ENCODE peak calls at places on chromosomes 2 and 18, in nine cellular contexts. P is mammary epithelial cell, D is kidney epithelial cell, S is foreskin fibroblast, G is GM10248, R is astrocyte of the spinal cord, K is PC-3, O is cardiac muscle cell, Y is A549. Q is an unnamed sample.

GRCh38 chr2:2834105-2834504 is 503.0 kb upstream of the MYT1L start:
- DNase-seq in P (no peak), D (no peak), S (no peak), G (no peak), R (no peak), K (no peak), O (no peak), Y (no peak), Q (no peak)

GRCh38 chr2:241672243-241673188 is 14.1 kb downstream of the DTYMK start:
- DNase-seq in P (peak), D (no peak), S (no peak), G (no peak), R (no peak), K (no peak), O (no peak), Y (no peak), Q (no peak)

GRCh38 chr2:118535171-118535817 is 312.2 kb downstream of the EN1 start:
- DNase-seq in P (no peak), D (no peak), S (no peak), G (no peak), R (no peak), K (peak), O (no peak), Y (no peak), Q (no peak)

GRCh38 chr2:241235396-241235795 is 46.9 kb downstream of the ANO7 start:
- DNase-seq in P (no peak), D (no peak), S (no peak), G (no peak), R (no peak), K (no peak), O (no peak), Y (no peak), Q (no peak)

GRCh38 chr18:12315911-12316310 is 7.9 kb downstream of the TUBB6 start:
- DNase-seq in P (no peak), D (no peak), S (no peak), G (no peak), R (no peak), K (no peak), O (no peak), Y (no peak), Q (no peak)

GRCh38 chr2:66494708-66495107 is 59.8 kb downstream of the MEIS1 start:
- DNase-seq in P (peak), D (peak), S (peak), G (no peak), R (peak), K (peak), O (peak), Y (no peak), Q (no peak)

GRCh38 chr2:119005081-119005480 is 63.1 kb downstream of the MARCO start:
- DNase-seq in P (peak), D (peak), S (no peak), G (no peak), R (no peak), K (peak), O (no peak), Y (no peak), Q (no peak)

GRCh38 chr2:217934321-217935131 is 68.3 kb downstream of the TNS1 start:
- DNase-seq in P (peak), D (peak), S (peak), G (no peak), R (peak), K (peak), O (peak), Y (peak), Q (no peak)

GRCh38 chr18:78558948-78559347 is 420.7 kb upstream of the SALL3 start:
- DNase-seq in P (no peak), D (no peak), S (no peak), G (no peak), R (no peak), K (no peak), O (no peak), Y (no peak), Q (no peak)

GRCh38 chr18:49023938-49024341 is 73.2 kb upstream of the SMAD7 start:
- DNase-seq in P (no peak), D (no peak), S (no peak), G (no peak), R (no peak), K (no peak), O (no peak), Y (no peak), Q (no peak)
- TF ChIP-seq CTCF in P (no peak), D (no peak), S (no peak), G (no peak), R (no peak), K (no peak), O (no peak), Y (no peak), Q (no peak)

GRCh38 chr2:1045109-1045508 is 94.5 kb downstream of the SNTG2 start:
- DNase-seq in P (no peak), D (no peak), S (no peak), G (no peak), R (no peak), K (no peak), O (no peak), Y (no peak), Q (no peak)

GRCh38 chr2:1051075-1051474 is 100.4 kb downstream of the SNTG2 start:
- DNase-seq in P (no peak), D (no peak), S (peak), G (no peak), R (peak), K (peak), O (peak), Y (no peak), Q (no peak)

GRCh38 chr2:1046067-1046466 is 95.4 kb downstream of the SNTG2 start:
- DNase-seq in P (no peak), D (no peak), S (no peak), G (no peak), R (no peak), K (no peak), O (no peak), Y (no peak), Q (no peak)

GRCh38 chr2:1049691-1050090 is 99.0 kb downstream of the SNTG2 start:
- DNase-seq in P (peak), D (no peak), S (peak), G (no peak), R (peak), K (no peak), O (no peak), Y (no peak), Q (no peak)

GRCh38 chr2:1047485-1047884 is 96.8 kb downstream of the SNTG2 start:
- DNase-seq in P (no peak), D (no peak), S (peak), G (no peak), R (peak), K (peak), O (peak), Y (no peak), Q (no peak)
- TF ChIP-seq CTCF in P (peak), D (peak), S (peak), G (no peak), R (no peak), K (peak), O (peak), Y (no peak), Q (no peak)

GRCh38 chr18:36412778-36413177 is 115.3 kb downstream of the FHOD3 start:
- DNase-seq in P (no peak), D (no peak), S (peak), G (no peak), R (peak), K (peak), O (peak), Y (peak), Q (no peak)
- TF ChIP-seq CTCF in P (peak), D (peak), S (peak), G (peak), R (peak), K (peak), O (peak), Y (no peak), Q (peak)

DNA sequence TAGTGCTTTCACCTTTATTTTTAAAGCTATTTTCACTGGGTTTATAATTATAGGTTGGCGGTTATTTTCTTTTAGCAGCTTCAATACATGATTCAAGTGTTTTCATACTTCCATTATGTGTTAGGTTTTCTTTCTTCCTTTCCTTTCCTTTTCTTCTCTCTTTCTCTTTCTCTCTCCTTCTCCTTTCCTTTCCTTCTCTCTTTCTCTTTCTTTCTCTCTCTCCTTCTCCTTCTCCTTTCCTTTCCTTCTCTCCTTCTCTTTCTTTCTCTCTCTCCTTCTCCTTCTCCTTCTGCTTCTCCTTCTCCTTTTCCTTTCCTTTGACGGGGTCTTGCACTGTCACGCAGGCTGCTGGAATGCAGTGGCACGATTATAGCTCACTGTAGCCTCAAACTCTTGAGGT is 36.0 kb downstream of the HAUS1 start:
- DNase-seq in P (no peak), D (no peak), S (no peak), G (no peak), R (no peak), K (no peak), O (no peak), Y (no peak), Q (no peak)
- TF ChIP-seq CTCF in P (no peak), D (no peak), S (no peak), G (no peak), R (no peak), K (no peak), O (no peak), Y (no peak), Q (no peak)

DNA sequence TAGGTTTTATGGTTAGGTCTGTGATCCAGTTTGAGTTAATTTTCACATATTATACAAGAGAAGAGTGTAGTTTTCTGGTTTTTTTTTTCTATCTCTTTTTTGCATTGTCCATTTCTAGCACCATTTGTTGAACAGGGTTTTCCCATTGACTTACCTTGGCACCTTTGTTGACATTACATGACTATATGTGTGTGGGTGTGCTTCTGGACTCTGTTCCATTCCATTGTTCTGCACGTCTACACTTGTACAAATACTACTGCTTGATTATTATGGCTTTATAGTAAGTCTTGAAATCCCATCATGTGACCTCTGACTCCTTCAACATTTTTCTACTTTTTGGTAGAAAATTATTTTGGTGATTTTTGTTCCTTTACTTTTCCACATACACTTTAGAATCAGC is 38.7 kb downstream of the UBE2F start:
- DNase-seq in P (peak), D (no peak), S (no peak), G (no peak), R (no peak), K (no peak), O (no peak), Y (no peak), Q (no peak)
- TF ChIP-seq CTCF in P (no peak), D (no peak), S (no peak), G (no peak), R (no peak), K (no peak), O (no peak), Y (no peak), Q (no peak)

GRCh38 chr2:70748002-70748779 is 19.8 kb downstream of the ADD2 start:
- DNase-seq in P (no peak), D (no peak), S (no peak), G (no peak), R (no peak), K (no peak), O (no peak), Y (no peak), Q (no peak)
- TF ChIP-seq CTCF in P (peak), D (no peak), S (no peak), G (no peak), R (no peak), K (peak), O (no peak), Y (no peak), Q (no peak)

DNA sequence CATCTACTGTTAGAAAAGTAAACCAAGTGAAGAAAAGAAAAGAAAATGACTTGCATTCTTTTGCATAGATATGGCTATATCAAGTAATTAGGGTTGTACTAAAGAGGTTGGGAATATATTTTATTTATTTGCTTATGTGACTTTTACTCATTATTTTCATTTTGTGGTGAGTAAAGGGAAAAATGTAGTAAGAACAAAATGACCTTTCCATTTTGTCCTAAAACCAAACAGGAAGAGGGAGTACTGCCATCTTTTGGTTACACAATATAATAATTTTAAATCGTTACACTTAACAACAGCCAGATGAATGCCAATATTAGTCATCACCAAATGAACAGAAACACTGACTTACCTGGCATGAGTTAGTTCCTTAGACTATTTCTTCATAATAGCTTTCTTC is 47.3 kb upstream of the NDUFV2 start:
- DNase-seq in P (peak), D (peak), S (peak), G (peak), R (peak), K (peak), O (peak), Y (peak), Q (no peak)
- TF ChIP-seq CTCF in P (peak), D (no peak), S (peak), G (peak), R (peak), K (peak), O (peak), Y (peak), Q (no peak)

DNA sequence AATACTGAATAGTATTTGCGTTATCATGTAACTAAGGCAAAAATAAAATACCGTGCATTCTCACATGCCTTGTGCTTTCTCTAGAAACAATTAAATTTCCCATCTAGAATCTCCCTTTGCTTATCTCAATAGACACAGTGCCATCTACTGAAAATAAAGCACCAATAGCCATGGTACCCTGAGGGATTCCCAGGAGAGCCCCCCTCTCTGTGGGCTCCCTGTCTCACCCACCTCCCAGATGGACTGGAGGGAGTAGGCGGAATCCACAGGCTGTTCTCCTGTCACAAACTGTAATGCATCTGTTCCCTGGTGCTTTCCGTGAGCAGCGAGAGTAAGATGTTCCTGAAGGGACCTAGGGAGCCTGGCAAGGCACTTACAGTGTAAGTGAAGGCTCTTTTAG is 112.4 kb upstream of the UPP2 start:
- DNase-seq in P (no peak), D (no peak), S (no peak), G (no peak), R (no peak), K (no peak), O (no peak), Y (no peak), Q (no peak)
- TF ChIP-seq CTCF in P (no peak), D (no peak), S (no peak), G (no peak), R (no peak), K (peak), O (no peak), Y (no peak), Q (no peak)

GRCh38 chr18:56433919-56434318 is 204.5 kb downstream of the TXNL1 start:
- DNase-seq in P (no peak), D (no peak), S (no peak), G (no peak), R (no peak), K (peak), O (no peak), Y (no peak), Q (no peak)
- TF ChIP-seq CTCF in P (no peak), D (no peak), S (no peak), G (no peak), R (no peak), K (peak), O (no peak), Y (no peak), Q (no peak)

GRCh38 chr2:219387284-219388126 is at the start of gene DNPEP:
- DNase-seq in P (peak), D (peak), S (peak), G (peak), R (peak), K (peak), O (peak), Y (peak), Q (peak)
- TF ChIP-seq CTCF in P (no peak), D (no peak), S (no peak), G (no peak), R (no peak), K (no peak), O (no peak), Y (no peak), Q (no peak)